ENCODE peak calls at places on chromosomes 2 and 18, in eight cellular contexts. One of them, this sample, is unnamed. For H3K27me3, the result is how much of the 10 kb centered on the place peaks cover.

GRCh38 chr18:39655341-39655740 is 2089.7 kb upstream of the CELF4 start:
- DNase-seq in endothelial cell of umbilical vein: no peak
- DNase-seq in stomach: no peak
- DNase-seq in sigmoid colon: no peak
- DNase-seq in breast epithelium: no peak
- DNase-seq in spleen: no peak
- DNase-seq in prostate gland: no peak
- DNase-seq in upper lobe of left lung: no peak
- DNase-seq in this sample: no peak

GRCh38 chr2:191265311-191266170 is 20.3 kb downstream of the MYO1B start:
- DNase-seq in upper lobe of left lung: no peak
- DNase-seq in breast epithelium: no peak
- DNase-seq in spleen: no peak
- DNase-seq in endothelial cell of umbilical vein: no peak
- DNase-seq in stomach: no peak
- DNase-seq in sigmoid colon: no peak
- DNase-seq in prostate gland: no peak
- DNase-seq in this sample: no peak

GRCh38 chr2:170307052-170307451 is 129.1 kb downstream of the MYO3B start:
- DNase-seq in sigmoid colon: no peak
- DNase-seq in breast epithelium: no peak
- DNase-seq in upper lobe of left lung: no peak
- DNase-seq in prostate gland: no peak
- DNase-seq in stomach: no peak
- DNase-seq in endothelial cell of umbilical vein: no peak
- DNase-seq in spleen: no peak
- DNase-seq in this sample: no peak

GRCh38 chr18:45760443-45761036 is 36.6 kb downstream of the SLC14A1 start:
- DNase-seq in spleen: no peak
- DNase-seq in endothelial cell of umbilical vein: no peak
- DNase-seq in upper lobe of left lung: no peak
- DNase-seq in breast epithelium: no peak
- DNase-seq in prostate gland: no peak
- DNase-seq in sigmoid colon: no peak
- DNase-seq in stomach: no peak
- DNase-seq in this sample: no peak

GRCh38 chr18:43932140-43932539 is 654.9 kb upstream of the SYT4 start:
- DNase-seq in upper lobe of left lung: no peak
- DNase-seq in spleen: no peak
- DNase-seq in sigmoid colon: no peak
- DNase-seq in breast epithelium: no peak
- DNase-seq in endothelial cell of umbilical vein: no peak
- DNase-seq in prostate gland: no peak
- DNase-seq in stomach: no peak
- DNase-seq in this sample: no peak

GRCh38 chr2:96437512-96437911 is 67.6 kb downstream of the NEURL3 start:
- DNase-seq in breast epithelium: no peak
- DNase-seq in upper lobe of left lung: no peak
- DNase-seq in stomach: no peak
- DNase-seq in endothelial cell of umbilical vein: no peak
- DNase-seq in prostate gland: no peak
- DNase-seq in sigmoid colon: no peak
- DNase-seq in spleen: no peak
- DNase-seq in this sample: no peak

GRCh38 chr2:170747921-170748320 is 22.3 kb upstream of the ERICH2 start:
- DNase-seq in spleen: no peak
- DNase-seq in upper lobe of left lung: no peak
- DNase-seq in endothelial cell of umbilical vein: no peak
- DNase-seq in breast epithelium: no peak
- DNase-seq in stomach: no peak
- DNase-seq in sigmoid colon: no peak
- DNase-seq in prostate gland: no peak
- DNase-seq in this sample: no peak

GRCh38 chr2:190655113-190655512 is 6.2 kb downstream of the NAB1 start:
- DNase-seq in upper lobe of left lung: no peak
- DNase-seq in breast epithelium: no peak
- DNase-seq in prostate gland: no peak
- DNase-seq in sigmoid colon: no peak
- DNase-seq in stomach: no peak
- DNase-seq in spleen: no peak
- DNase-seq in endothelial cell of umbilical vein: peak
- DNase-seq in this sample: no peak

GRCh38 chr18:56678836-56679565 is 27.8 kb downstream of the WDR7 start:
- DNase-seq in upper lobe of left lung: no peak
- DNase-seq in endothelial cell of umbilical vein: no peak
- DNase-seq in spleen: no peak
- DNase-seq in prostate gland: no peak
- DNase-seq in breast epithelium: no peak
- DNase-seq in stomach: no peak
- DNase-seq in sigmoid colon: no peak
- DNase-seq in this sample: no peak

GRCh38 chr2:218285604-218286003 is 6.7 kb downstream of the TMBIM1 start:
- DNase-seq in stomach: peak
- DNase-seq in upper lobe of left lung: no peak
- DNase-seq in sigmoid colon: peak
- DNase-seq in spleen: no peak
- DNase-seq in endothelial cell of umbilical vein: no peak
- DNase-seq in breast epithelium: peak
- DNase-seq in prostate gland: peak
- DNase-seq in this sample: no peak

GRCh38 chr2:218290316-218291261 is 1.7 kb downstream of the TMBIM1 start:
- DNase-seq in stomach: no peak
- DNase-seq in sigmoid colon: no peak
- DNase-seq in upper lobe of left lung: no peak
- DNase-seq in endothelial cell of umbilical vein: no peak
- DNase-seq in breast epithelium: no peak
- DNase-seq in prostate gland: no peak
- DNase-seq in spleen: peak
- DNase-seq in this sample: no peak

GRCh38 chr2:218289639-218290315 is 2.5 kb downstream of the TMBIM1 start:
- DNase-seq in breast epithelium: no peak
- DNase-seq in upper lobe of left lung: no peak
- DNase-seq in sigmoid colon: no peak
- DNase-seq in spleen: no peak
- DNase-seq in prostate gland: peak
- DNase-seq in stomach: no peak
- DNase-seq in endothelial cell of umbilical vein: peak
- DNase-seq in this sample: peak

GRCh38 chr2:218284106-218284811 is 8.0 kb downstream of the TMBIM1 start:
- DNase-seq in endothelial cell of umbilical vein: peak
- DNase-seq in spleen: no peak
- DNase-seq in prostate gland: no peak
- DNase-seq in upper lobe of left lung: no peak
- DNase-seq in stomach: peak
- DNase-seq in breast epithelium: no peak
- DNase-seq in sigmoid colon: peak
- DNase-seq in this sample: no peak

GRCh38 chr2:218286570-218287459 is 5.5 kb downstream of the TMBIM1 start:
- DNase-seq in sigmoid colon: peak
- DNase-seq in spleen: peak
- DNase-seq in breast epithelium: peak
- DNase-seq in endothelial cell of umbilical vein: peak
- DNase-seq in prostate gland: peak
- DNase-seq in stomach: peak
- DNase-seq in upper lobe of left lung: no peak
- DNase-seq in this sample: peak
- TF ChIP-seq POLR2A in sigmoid colon: peak
- TF ChIP-seq POLR2A in spleen: no peak
- TF ChIP-seq POLR2A in breast epithelium: no peak
- TF ChIP-seq POLR2A in endothelial cell of umbilical vein: peak
- TF ChIP-seq POLR2A in prostate gland: peak
- TF ChIP-seq POLR2A in stomach: no peak
- TF ChIP-seq POLR2A in upper lobe of left lung: no peak
- TF ChIP-seq POLR2A in this sample: peak

DNA sequence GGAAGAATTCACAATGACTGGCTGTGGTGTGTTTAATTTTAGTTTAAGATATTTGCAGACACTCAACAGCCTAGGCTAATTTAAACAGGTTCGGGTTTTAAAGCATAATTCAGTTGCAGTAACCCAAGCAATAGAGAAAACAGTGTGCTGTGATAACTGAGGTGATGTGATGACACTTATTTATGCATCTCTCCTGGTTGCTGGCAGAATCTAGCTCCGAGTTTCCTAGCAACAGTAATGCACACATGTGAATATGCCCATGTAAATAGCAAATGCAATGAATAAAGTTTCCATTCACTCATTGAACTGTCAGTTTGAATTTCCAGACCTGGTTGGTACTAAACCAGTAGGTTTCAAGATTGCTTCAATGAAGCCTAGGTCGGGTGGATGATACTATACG is 426.5 kb downstream of the TMX3 start:
- DNase-seq in stomach: no peak
- DNase-seq in upper lobe of left lung: no peak
- DNase-seq in prostate gland: no peak
- DNase-seq in spleen: no peak
- DNase-seq in endothelial cell of umbilical vein: no peak
- DNase-seq in sigmoid colon: no peak
- DNase-seq in breast epithelium: no peak
- DNase-seq in this sample: no peak
- TF ChIP-seq POLR2AphosphoS5 in stomach: no peak
- TF ChIP-seq POLR2AphosphoS5 in upper lobe of left lung: no peak
- TF ChIP-seq POLR2AphosphoS5 in prostate gland: no peak
- TF ChIP-seq POLR2AphosphoS5 in spleen: no peak
- TF ChIP-seq POLR2AphosphoS5 in endothelial cell of umbilical vein: no peak
- TF ChIP-seq POLR2AphosphoS5 in sigmoid colon: no peak
- TF ChIP-seq POLR2AphosphoS5 in breast epithelium: no peak
- TF ChIP-seq POLR2AphosphoS5 in this sample: no peak

GRCh38 chr2:104855174-104856085 is 1.5 kb downstream of the POU3F3 start:
- DNase-seq in prostate gland: no peak
- DNase-seq in upper lobe of left lung: peak
- DNase-seq in breast epithelium: no peak
- DNase-seq in spleen: no peak
- DNase-seq in endothelial cell of umbilical vein: no peak
- DNase-seq in sigmoid colon: no peak
- DNase-seq in stomach: no peak
- DNase-seq in this sample: peak
- H3K27me3 ChIP-seq in prostate gland: half or more
- H3K27me3 ChIP-seq in upper lobe of left lung: under half
- H3K27me3 ChIP-seq in breast epithelium: half or more
- H3K27me3 ChIP-seq in spleen: half or more
- H3K27me3 ChIP-seq in endothelial cell of umbilical vein: half or more
- H3K27me3 ChIP-seq in sigmoid colon: half or more
- H3K27me3 ChIP-seq in stomach: half or more
- H3K27me3 ChIP-seq in this sample: under half

GRCh38 chr2:10304458-10305253 is 2.0 kb downstream of the HPCAL1 start:
- DNase-seq in breast epithelium: no peak
- DNase-seq in sigmoid colon: no peak
- DNase-seq in endothelial cell of umbilical vein: no peak
- DNase-seq in spleen: no peak
- DNase-seq in upper lobe of left lung: peak
- DNase-seq in stomach: no peak
- DNase-seq in prostate gland: no peak
- DNase-seq in this sample: no peak

GRCh38 chr2:10305254-10305635 is 2.5 kb downstream of the HPCAL1 start:
- DNase-seq in spleen: no peak
- DNase-seq in breast epithelium: no peak
- DNase-seq in upper lobe of left lung: no peak
- DNase-seq in stomach: no peak
- DNase-seq in sigmoid colon: no peak
- DNase-seq in endothelial cell of umbilical vein: peak
- DNase-seq in prostate gland: no peak
- DNase-seq in this sample: no peak

GRCh38 chr2:10303174-10303633 is 500 bp downstream of the HPCAL1 start:
- DNase-seq in upper lobe of left lung: no peak
- DNase-seq in spleen: no peak
- DNase-seq in endothelial cell of umbilical vein: no peak
- DNase-seq in breast epithelium: no peak
- DNase-seq in prostate gland: no peak
- DNase-seq in stomach: peak
- DNase-seq in sigmoid colon: no peak
- DNase-seq in this sample: no peak

GRCh38 chr2:10302479-10303173 is at the start of gene HPCAL1:
- DNase-seq in stomach: peak
- DNase-seq in endothelial cell of umbilical vein: peak
- DNase-seq in breast epithelium: peak
- DNase-seq in prostate gland: peak
- DNase-seq in upper lobe of left lung: peak
- DNase-seq in sigmoid colon: peak
- DNase-seq in spleen: peak
- DNase-seq in this sample: no peak

GRCh38 chr2:10303634-10304378 is 1.1 kb downstream of the HPCAL1 start:
- DNase-seq in endothelial cell of umbilical vein: peak
- DNase-seq in stomach: peak
- DNase-seq in breast epithelium: no peak
- DNase-seq in sigmoid colon: no peak
- DNase-seq in upper lobe of left lung: peak
- DNase-seq in spleen: peak
- DNase-seq in prostate gland: no peak
- DNase-seq in this sample: no peak
- TF ChIP-seq POLR2A in endothelial cell of umbilical vein: no peak
- TF ChIP-seq POLR2A in stomach: no peak
- TF ChIP-seq POLR2A in breast epithelium: no peak
- TF ChIP-seq POLR2A in sigmoid colon: no peak
- TF ChIP-seq POLR2A in upper lobe of left lung: no peak
- TF ChIP-seq POLR2A in spleen: no peak
- TF ChIP-seq POLR2A in prostate gland: peak
- TF ChIP-seq POLR2A in this sample: no peak

GRCh38 chr2:64482765-64483504 is 29.0 kb downstream of the LGALSL start:
- DNase-seq in endothelial cell of umbilical vein: no peak
- DNase-seq in upper lobe of left lung: no peak
- DNase-seq in spleen: no peak
- DNase-seq in stomach: peak
- DNase-seq in breast epithelium: peak
- DNase-seq in prostate gland: peak
- DNase-seq in sigmoid colon: no peak
- DNase-seq in this sample: no peak

GRCh38 chr2:64478502-64479230 is 24.7 kb downstream of the LGALSL start:
- DNase-seq in prostate gland: no peak
- DNase-seq in sigmoid colon: no peak
- DNase-seq in breast epithelium: no peak
- DNase-seq in upper lobe of left lung: peak
- DNase-seq in stomach: no peak
- DNase-seq in spleen: no peak
- DNase-seq in endothelial cell of umbilical vein: no peak
- DNase-seq in this sample: no peak

GRCh38 chr2:64479259-64480198 is 25.6 kb downstream of the LGALSL start:
- DNase-seq in spleen: no peak
- DNase-seq in prostate gland: no peak
- DNase-seq in sigmoid colon: no peak
- DNase-seq in endothelial cell of umbilical vein: no peak
- DNase-seq in breast epithelium: no peak
- DNase-seq in stomach: no peak
- DNase-seq in upper lobe of left lung: no peak
- DNase-seq in this sample: no peak

GRCh38 chr2:64482243-64482642 is 28.3 kb downstream of the LGALSL start:
- DNase-seq in spleen: no peak
- DNase-seq in endothelial cell of umbilical vein: no peak
- DNase-seq in stomach: no peak
- DNase-seq in upper lobe of left lung: no peak
- DNase-seq in sigmoid colon: no peak
- DNase-seq in prostate gland: no peak
- DNase-seq in breast epithelium: no peak
- DNase-seq in this sample: no peak

GRCh38 chr2:64481665-64482064 is 27.7 kb downstream of the LGALSL start:
- DNase-seq in endothelial cell of umbilical vein: no peak
- DNase-seq in stomach: no peak
- DNase-seq in breast epithelium: no peak
- DNase-seq in upper lobe of left lung: no peak
- DNase-seq in sigmoid colon: no peak
- DNase-seq in spleen: no peak
- DNase-seq in prostate gland: no peak
- DNase-seq in this sample: no peak
- TF ChIP-seq POLR2AphosphoS5 in endothelial cell of umbilical vein: no peak
- TF ChIP-seq POLR2AphosphoS5 in stomach: no peak
- TF ChIP-seq POLR2AphosphoS5 in breast epithelium: no peak
- TF ChIP-seq POLR2AphosphoS5 in upper lobe of left lung: no peak
- TF ChIP-seq POLR2AphosphoS5 in sigmoid colon: no peak
- TF ChIP-seq POLR2AphosphoS5 in spleen: no peak
- TF ChIP-seq POLR2AphosphoS5 in prostate gland: no peak
- TF ChIP-seq POLR2AphosphoS5 in this sample: no peak